ENCODE peak calls at places on chromosomes 11 and 22, in seven cellular contexts. K, I, N, R, S, L and M are unnamed samples.

GRCh38 chr22:25745341-25746011 is 3.5 kb downstream of the MYO18B start:
- DNase-seq in K (no peak), I (no peak), N (no peak), R (no peak), S (no peak), L (no peak), M (peak)

GRCh38 chr11:64742087-64742939 is 1.6 kb downstream of the RASGRP2 start:
- DNase-seq in K (no peak), I (peak), N (peak), R (peak), S (peak), L (no peak), M (peak)

GRCh38 chr22:49266561-49267519 is 560.8 kb downstream of the BRD1 start:
- DNase-seq in K (no peak), I (peak), N (no peak), R (no peak), S (no peak), L (peak), M (no peak)

GRCh38 chr11:66668653-66669430 is 8.8 kb downstream of the RBM4B start:
- DNase-seq in K (no peak), I (no peak), N (no peak), R (no peak), S (no peak), L (no peak), M (no peak)

GRCh38 chr11:36699271-36699670 is 101.2 kb upstream of the RAG2 start:
- DNase-seq in K (no peak), I (no peak), N (no peak), R (no peak), S (no peak), L (no peak), M (no peak)

GRCh38 chr11:1341928-1342524 is 32.6 kb upstream of the TOLLIP start:
- DNase-seq in K (no peak), I (no peak), N (no peak), R (peak), S (no peak), L (no peak), M (peak)

GRCh38 chr11:17529814-17530162 is 14.4 kb downstream of the USH1C start:
- DNase-seq in K (no peak), I (peak), N (no peak), R (no peak), S (no peak), L (no peak), M (no peak)

GRCh38 chr11:67006029-67006884 is 16.7 kb upstream of the SYT12 start:
- DNase-seq in K (peak), I (peak), N (peak), R (peak), S (no peak), L (peak), M (peak)

GRCh38 chr11:8841899-8842298 is 69.1 kb upstream of the AKIP1 start:
- DNase-seq in K (no peak), I (no peak), N (no peak), R (peak), S (no peak), L (no peak), M (no peak)

GRCh38 chr11:11909727-11910126 is 68.0 kb downstream of the USP47 start:
- DNase-seq in K (no peak), I (no peak), N (no peak), R (no peak), S (no peak), L (no peak), M (peak)

GRCh38 chr11:102600666-102601065 is 24.5 kb downstream of the MMP20 start:
- DNase-seq in K (no peak), I (no peak), N (no peak), R (no peak), S (no peak), L (no peak), M (peak)

GRCh38 chr11:93143186-93143585 is 54.6 kb downstream of the SLC36A4 start:
- DNase-seq in K (no peak), I (no peak), N (no peak), R (no peak), S (no peak), L (no peak), M (peak)

GRCh38 chr22:27283714-27284113 is 517.8 kb downstream of the MN1 start:
- DNase-seq in K (peak), I (no peak), N (no peak), R (no peak), S (no peak), L (peak), M (no peak)

GRCh38 chr11:405976-406795 is 8.6 kb downstream of the SIGIRR start:
- DNase-seq in K (no peak), I (no peak), N (no peak), R (no peak), S (no peak), L (no peak), M (no peak)

GRCh38 chr11:128172046-128172878 is 415.1 kb downstream of the ETS1 start:
- DNase-seq in K (peak), I (peak), N (peak), R (peak), S (peak), L (peak), M (peak)

GRCh38 chr11:1167256-1167655 is 9.5 kb downstream of the MUC5AC start:
- DNase-seq in K (no peak), I (no peak), N (no peak), R (no peak), S (no peak), L (no peak), M (no peak)

GRCh38 chr11:70597751-70598377 is 199.5 kb downstream of the CTTN start:
- DNase-seq in K (no peak), I (peak), N (no peak), R (no peak), S (no peak), L (no peak), M (no peak)

GRCh38 chr11:67545280-67545679 is 22.0 kb upstream of the CABP2 start:
- DNase-seq in K (no peak), I (peak), N (peak), R (no peak), S (no peak), L (no peak), M (no peak)

GRCh38 chr11:16833026-16833425 is 94.6 kb downstream of the C11orf58 start:
- DNase-seq in K (no peak), I (peak), N (no peak), R (no peak), S (no peak), L (no peak), M (no peak)

GRCh38 chr11:8229299-8230177 is 34.1 kb downstream of the LMO1 start:
- DNase-seq in K (no peak), I (no peak), N (no peak), R (peak), S (no peak), L (no peak), M (no peak)

GRCh38 chr11:106880121-106880520 is 138.2 kb downstream of the GUCY1A2 start:
- DNase-seq in K (no peak), I (peak), N (peak), R (no peak), S (no peak), L (no peak), M (no peak)

GRCh38 chr11:28858076-28858475 is 749.9 kb downstream of the METTL15 start:
- DNase-seq in K (no peak), I (no peak), N (no peak), R (no peak), S (no peak), L (no peak), M (peak)

GRCh38 chr11:133724116-133724515 is 121.2 kb downstream of the SPATA19 start:
- DNase-seq in K (no peak), I (no peak), N (no peak), R (no peak), S (no peak), L (no peak), M (no peak)

GRCh38 chr11:125941606-125942275 is 4.1 kb upstream of the VSIG10L2 start:
- DNase-seq in K (peak), I (peak), N (peak), R (peak), S (peak), L (peak), M (peak)

GRCh38 chr11:14411818-14412217 is 52.8 kb upstream of the RRAS2 start:
- DNase-seq in K (no peak), I (no peak), N (no peak), R (peak), S (no peak), L (no peak), M (peak)

GRCh38 chr22:39428597-39429071 is 28.2 kb upstream of the MGAT3 start:
- DNase-seq in K (no peak), I (peak), N (peak), R (no peak), S (peak), L (no peak), M (no peak)

GRCh38 chr11:125168875-125169537 is 4.5 kb downstream of the PKNOX2 start:
- DNase-seq in K (no peak), I (no peak), N (no peak), R (no peak), S (peak), L (no peak), M (no peak)

GRCh38 chr11:17594686-17595192 is 47.7 kb downstream of the OTOG start:
- DNase-seq in K (no peak), I (no peak), N (no peak), R (no peak), S (no peak), L (no peak), M (no peak)

GRCh38 chr22:24444251-24444650 is 16.9 kb downstream of the ADORA2A start:
- DNase-seq in K (no peak), I (no peak), N (no peak), R (no peak), S (no peak), L (no peak), M (no peak)

GRCh38 chr11:75352417-75353206 is 1.2 kb upstream of the ARRB1 start:
- DNase-seq in K (no peak), I (no peak), N (no peak), R (no peak), S (peak), L (no peak), M (peak)

GRCh38 chr11:13047884-13048283 is 38.8 kb downstream of the RASSF10 start:
- DNase-seq in K (no peak), I (no peak), N (no peak), R (no peak), S (no peak), L (no peak), M (no peak)

GRCh38 chr11:5621580-5621979 is 3.2 kb upstream of the TRIM34 start:
- DNase-seq in K (no peak), I (no peak), N (no peak), R (no peak), S (no peak), L (no peak), M (no peak)

GRCh38 chr22:44246615-44247326 is 66.0 kb downstream of the SHISAL1 start:
- DNase-seq in K (no peak), I (no peak), N (no peak), R (no peak), S (no peak), L (no peak), M (no peak)

GRCh38 chr11:71181566-71181965 is 70.8 kb downstream of the SHANK2 start:
- DNase-seq in K (no peak), I (no peak), N (peak), R (no peak), S (no peak), L (no peak), M (no peak)

GRCh38 chr22:11253000-11253511 is 4274.9 kb upstream of the OR11H1 start:
- DNase-seq in K (no peak), I (no peak), N (no peak), R (peak), S (peak), L (no peak), M (no peak)
- TF ChIP-seq EZH2phosphoT487 in K (no peak), I (no peak), N (no peak), R (no peak), S (no peak), L (no peak), M (no peak)

GRCh38 chr11:130449246-130449990 is 973 bp downstream of the ADAMTS15 start:
- DNase-seq in K (no peak), I (peak), N (peak), R (no peak), S (no peak), L (no peak), M (peak)
- TF ChIP-seq EZH2 in K (no peak), I (peak), N (peak), R (no peak), S (no peak), L (no peak), M (no peak)

DNA sequence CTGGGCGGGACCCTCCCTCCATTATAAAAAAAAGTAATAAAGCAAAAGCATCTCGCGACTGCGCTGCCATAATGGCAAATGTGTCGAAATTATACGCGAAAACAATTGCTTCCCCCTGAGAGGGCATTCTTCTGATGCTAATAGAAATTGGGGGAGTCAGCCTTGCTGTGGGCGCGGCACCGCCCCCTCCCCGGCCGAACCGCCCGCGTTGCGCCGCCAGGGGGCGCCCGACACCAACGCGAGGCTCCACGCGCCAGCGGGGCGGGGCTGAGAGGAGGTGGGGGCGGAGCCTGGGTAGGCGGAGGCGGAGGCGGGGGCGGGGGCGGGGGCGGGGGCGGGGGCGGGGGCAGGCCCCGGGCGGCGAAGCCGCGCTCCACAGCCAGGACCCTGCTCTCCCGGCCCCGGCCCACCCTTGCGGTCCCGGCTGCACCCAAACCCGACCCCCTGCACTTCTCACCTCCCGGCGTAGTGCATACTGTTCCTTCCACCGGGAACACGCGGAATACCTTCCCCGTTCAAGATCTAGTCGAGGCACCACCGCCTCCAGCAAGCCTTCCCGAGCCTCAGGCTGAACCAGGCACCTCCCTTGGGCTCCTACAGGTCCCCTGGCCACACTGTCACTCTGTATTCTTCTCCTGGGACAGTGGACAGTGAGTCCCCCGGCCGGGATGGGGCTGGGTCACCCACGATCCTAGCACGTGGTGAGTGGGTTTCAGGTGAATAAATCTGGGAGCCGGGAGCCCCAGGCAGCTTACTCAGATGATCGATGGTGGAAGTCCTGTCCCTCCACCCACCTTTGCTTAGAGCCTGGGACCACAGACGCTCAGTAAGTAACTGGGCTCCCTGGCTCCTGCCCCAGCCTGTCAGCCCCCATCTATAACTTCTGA is 15.5 kb upstream of the UPK3A start:
- DNase-seq in K (no peak), I (peak), N (peak), R (peak), S (peak), L (peak), M (peak)
- TF ChIP-seq EZH2phosphoT487 in K (no peak), I (no peak), N (no peak), R (no peak), S (no peak), L (no peak), M (no peak)

GRCh38 chr22:50733521-50734342 is 4.3 kb upstream of the ACR start:
- DNase-seq in K (no peak), I (peak), N (no peak), R (no peak), S (no peak), L (peak), M (peak)
- TF ChIP-seq EZH2 in K (no peak), I (no peak), N (no peak), R (no peak), S (no peak), L (no peak), M (no peak)

GRCh38 chr22:47030143-47030641 is 267.7 kb downstream of the TBC1D22A start:
- DNase-seq in K (no peak), I (peak), N (no peak), R (peak), S (no peak), L (no peak), M (peak)
- TF ChIP-seq EZH2phosphoT487 in K (no peak), I (no peak), N (no peak), R (no peak), S (no peak), L (no peak), M (no peak)

GRCh38 chr22:50550395-50550794 is 4.7 kb downstream of the KLHDC7B start:
- DNase-seq in K (no peak), I (no peak), N (no peak), R (no peak), S (no peak), L (no peak), M (no peak)
- TF ChIP-seq EZH2 in K (no peak), I (no peak), N (no peak), R (no peak), S (no peak), L (no peak), M (no peak)

GRCh38 chr22:50303848-50304527 is 3.5 kb downstream of the PLXNB2 start:
- DNase-seq in K (no peak), I (peak), N (peak), R (peak), S (peak), L (no peak), M (peak)
- TF ChIP-seq EZH2phosphoT487 in K (no peak), I (no peak), N (no peak), R (no peak), S (no peak), L (no peak), M (no peak)

GRCh38 chr11:118264568-118265470 is 722 bp upstream of the MPZL2 start:
- DNase-seq in K (no peak), I (peak), N (peak), R (no peak), S (no peak), L (no peak), M (no peak)
- TF ChIP-seq EZH2 in K (no peak), I (no peak), N (no peak), R (no peak), S (no peak), L (no peak), M (no peak)

GRCh38 chr11:48082771-48083170 is 102.4 kb downstream of the PTPRJ start:
- DNase-seq in K (no peak), I (no peak), N (no peak), R (no peak), S (no peak), L (no peak), M (no peak)

GRCh38 chr11:48087422-48087821 is 107.1 kb downstream of the PTPRJ start:
- DNase-seq in K (no peak), I (no peak), N (no peak), R (no peak), S (no peak), L (no peak), M (no peak)

GRCh38 chr11:48087974-48088681 is 107.8 kb downstream of the PTPRJ start:
- DNase-seq in K (no peak), I (no peak), N (no peak), R (no peak), S (no peak), L (no peak), M (no peak)

GRCh38 chr11:48083427-48083826 is 103.1 kb downstream of the PTPRJ start:
- DNase-seq in K (no peak), I (no peak), N (no peak), R (no peak), S (no peak), L (no peak), M (peak)

DNA sequence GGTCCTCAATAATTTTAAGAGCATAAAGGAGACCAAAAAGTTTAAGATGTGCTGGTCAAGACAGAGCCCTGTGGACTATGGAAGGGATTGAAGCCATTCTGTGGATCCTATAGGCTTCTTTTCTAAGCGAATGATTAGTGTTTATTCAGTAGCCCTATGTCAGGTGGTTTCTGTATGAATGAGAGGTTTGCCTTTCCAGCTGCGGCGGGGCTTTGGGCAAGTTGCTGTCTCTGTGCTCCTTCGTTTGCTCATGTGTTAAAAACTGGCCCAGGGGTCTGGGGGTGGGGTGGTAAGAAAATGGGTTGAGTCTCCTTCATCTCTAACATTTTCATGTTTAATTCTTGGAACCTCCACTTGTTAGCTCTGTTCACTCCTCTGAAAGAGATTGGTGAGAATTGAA is 105.3 kb downstream of the PTPRJ start:
- DNase-seq in K (no peak), I (no peak), N (no peak), R (no peak), S (no peak), L (no peak), M (no peak)
- TF ChIP-seq EZH2phosphoT487 in K (no peak), I (no peak), N (no peak), R (no peak), S (no peak), L (no peak), M (no peak)

DNA sequence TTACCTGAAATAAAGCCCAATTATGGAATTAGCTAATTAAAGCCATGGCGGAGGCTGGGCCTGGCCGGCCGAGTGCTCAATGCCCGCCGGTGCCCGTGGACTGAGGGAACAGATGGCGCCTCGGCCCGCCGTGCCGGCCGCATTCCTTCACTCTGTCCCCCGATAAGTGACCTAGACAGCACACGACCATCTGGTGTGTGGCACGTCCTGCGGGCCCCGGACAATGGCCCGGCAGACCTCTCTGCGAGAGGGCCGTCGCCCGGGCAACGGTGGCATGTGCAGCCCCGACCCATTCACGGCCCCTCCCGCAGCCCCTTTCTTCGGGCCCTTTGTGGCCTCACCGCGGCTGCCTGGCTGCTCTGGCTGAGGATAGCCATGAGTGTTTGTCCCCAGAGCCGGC is 35.2 kb downstream of the CDKN1C start:
- DNase-seq in K (no peak), I (peak), N (no peak), R (no peak), S (no peak), L (no peak), M (no peak)
- TF ChIP-seq EZH2 in K (no peak), I (no peak), N (no peak), R (no peak), S (no peak), L (no peak), M (no peak)